ENCODE peak calls at places on chromosome 21, in six cellular contexts. F is mesenchymal stem cell, J is neuronal stem cell, B is IMR-90, T is H1, X is H9. H is an unnamed sample.
A peak's percentile ranks its signal among the peaks of the same experiment; 100 is the strongest.

GRCh38 chr21:46636550-46637289 is 1.2 kb downstream of the PRMT2 start:
- DNase-seq in F (no peak), J (no peak), B (no peak), T (no peak), X (no peak), H (no peak)

GRCh38 chr21:46557469-46557868 is 47.4 kb downstream of the S100B start:
- DNase-seq in F (no peak), J (no peak), B (no peak), T (no peak), X (no peak), H (no peak)

GRCh38 chr21:41770901-41771624 is 4.2 kb upstream of the RIPK4 start:
- DNase-seq in F (no peak), J (no peak), B (no peak), T (no peak), X (no peak), H (no peak)

GRCh38 chr21:34846601-34847112 is 177.9 kb downstream of the CLIC6 start:
- DNase-seq in F (peak; percentile 83), J (peak; percentile 8), B (peak; percentile 89), T (no peak), X (no peak), H (peak; percentile 67)

GRCh38 chr21:18060402-18060801 is 184.2 kb upstream of the CHODL start:
- DNase-seq in F (no peak), J (no peak), B (no peak), T (no peak), X (no peak), H (no peak)

GRCh38 chr21:45983981-45984551 is 2.5 kb downstream of the COL6A1 start:
- DNase-seq in F (no peak), J (no peak), B (no peak), T (no peak), X (no peak), H (no peak)

GRCh38 chr21:28311776-28312175 is 680.9 kb downstream of the LTN1 start:
- DNase-seq in F (no peak), J (no peak), B (no peak), T (no peak), X (no peak), H (no peak)

GRCh38 chr21:39386194-39386593 is 37.3 kb upstream of the HMGN1 start:
- DNase-seq in F (no peak), J (no peak), B (no peak), T (no peak), X (peak; percentile 38), H (no peak)

GRCh38 chr21:27555996-27556395 is 589.1 kb upstream of the ADAMTS5 start:
- DNase-seq in F (no peak), J (no peak), B (no peak), T (no peak), X (no peak), H (no peak)

DNA sequence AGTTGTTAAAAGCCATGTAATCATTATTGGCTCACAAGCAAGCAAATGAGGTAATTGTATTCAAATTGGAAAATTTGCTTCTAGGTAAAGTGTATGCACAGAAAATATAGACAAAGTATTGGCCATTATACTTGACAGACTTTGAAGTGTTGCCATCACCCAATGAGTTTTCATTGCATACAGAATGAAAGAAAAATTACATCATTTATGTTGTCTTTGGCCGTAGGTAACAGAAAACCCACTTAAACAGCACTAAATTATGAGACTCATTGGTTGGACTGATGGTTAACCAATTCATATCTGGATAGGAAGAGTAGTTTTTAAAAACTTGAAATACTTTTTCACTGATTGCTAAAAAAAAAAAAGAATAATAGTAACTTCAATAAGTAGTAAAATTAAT is 299.3 kb downstream of the USP25 start:
- DNase-seq in F (no peak), J (no peak), B (no peak), T (no peak), X (no peak), H (no peak)
- H2BK15ac ChIP-seq in F (no peak overlapping the region), J (no peak overlapping the region), B (no peak overlapping the region), T (no peak overlapping the region), X (no peak overlapping the region), H (no peak overlapping the region)

GRCh38 chr21:44874497-44875331 is 1.2 kb upstream of the PTTG1IP start:
- DNase-seq in F (no peak), J (no peak), B (no peak), T (peak; percentile 73), X (no peak), H (peak; percentile 33)
- H4K8ac ChIP-seq in F (peak overlapping the region; percentile 63), J (no peak overlapping the region), B (peak overlapping the region; percentile 90), T (peak overlapping the region; percentile 58), X (no peak overlapping the region), H (no peak overlapping the region)

DNA sequence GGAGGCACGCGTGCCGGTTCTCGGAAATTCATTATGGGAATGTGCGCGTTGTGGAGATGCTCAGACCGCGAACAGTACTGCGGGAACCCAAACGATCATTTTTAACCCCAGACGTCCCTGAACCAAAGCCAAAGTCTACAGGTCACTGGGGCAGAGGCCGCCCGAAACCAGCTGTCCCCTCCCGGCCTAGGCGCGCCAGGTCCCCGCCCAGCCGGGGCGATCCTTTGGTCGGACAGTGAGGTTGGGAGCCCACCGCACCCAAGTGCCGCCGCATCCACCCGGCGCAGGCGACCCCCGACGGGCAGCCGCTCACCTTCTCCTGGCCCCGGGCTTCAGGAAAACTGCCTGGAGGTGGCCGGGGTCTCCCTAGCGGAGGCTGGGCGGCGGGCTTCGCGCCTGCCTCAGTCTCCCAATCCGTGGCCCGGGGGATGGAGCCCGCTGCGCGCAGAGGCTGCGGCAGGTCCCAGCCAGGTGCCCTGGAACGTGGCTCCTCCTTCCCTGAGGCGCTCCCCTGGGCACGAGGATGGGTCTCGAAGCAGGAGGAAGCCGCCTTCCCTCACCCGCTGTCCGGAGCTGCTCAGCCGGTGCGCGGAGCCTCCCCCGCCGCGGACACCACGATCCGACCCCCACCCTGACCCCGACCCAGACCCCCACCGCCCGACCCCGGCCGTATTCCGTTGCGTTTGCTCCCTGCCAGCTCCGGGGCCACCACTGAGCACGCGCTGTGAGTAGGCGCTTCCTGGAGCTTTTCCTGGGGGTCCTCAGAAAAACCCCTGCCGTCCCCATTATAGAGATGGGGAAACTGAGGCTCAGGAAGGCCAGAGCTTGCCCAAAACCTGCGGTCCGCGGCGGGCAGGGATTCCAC is 8.1 kb upstream of the SLX9 start:
- DNase-seq in F (no peak), J (no peak), B (no peak), T (no peak), X (no peak), H (no peak)
- H2BK15ac ChIP-seq in F (no peak overlapping the region), J (peak overlapping the region; percentile 67), B (no peak overlapping the region), T (no peak overlapping the region), X (no peak overlapping the region), H (no peak overlapping the region)

GRCh38 chr21:33325222-33326067 is 675 bp downstream of the IFNAR1 start:
- DNase-seq in F (peak; percentile 89), J (peak; percentile 5), B (peak; percentile 75), T (no peak), X (no peak), H (peak; percentile 28)
- H4K8ac ChIP-seq in F (peak overlapping the region; percentile 92), J (peak overlapping the region; percentile 99), B (peak overlapping the region; percentile 59), T (peak overlapping the region; percentile 96), X (no peak overlapping the region), H (no peak overlapping the region)

GRCh38 chr21:37077403-37077802 is 4.3 kb downstream of the TTC3 start:
- DNase-seq in F (no peak), J (no peak), B (no peak), T (no peak), X (no peak), H (no peak)
- H2BK15ac ChIP-seq in F (no peak overlapping the region), J (no peak overlapping the region), B (no peak overlapping the region), T (no peak overlapping the region), X (no peak overlapping the region), H (no peak overlapping the region)